ENCODE peak calls at places on chromosome 12, in ten cellular contexts. C is CD8-positive, alpha-beta memory T cell; M is ovary; N is MM.1S; K is IMR-90; T is suprapubic skin; P is stomach; U is tibial nerve; Z is cardiac muscle cell; Y is naive thymus-derived CD4-positive, alpha-beta T cell. G is an unnamed sample.

GRCh38 chr12:120474092-120474960 is 4.8 kb upstream of the SRSF9 start:
- DNase-seq in C (no peak), M (no peak), N (no peak), K (peak), T (no peak), P (no peak), U (no peak), Z (peak), Y (no peak), G (no peak)

GRCh38 chr12:22101749-22102243 is 55.8 kb downstream of the CMAS start:
- DNase-seq in C (no peak), M (no peak), N (no peak), K (peak), T (no peak), P (no peak), U (peak), Z (peak), Y (no peak), G (no peak)

GRCh38 chr12:50537538-50537919 is 32.7 kb downstream of the DIP2B start:
- DNase-seq in C (no peak), M (no peak), N (no peak), K (peak), T (no peak), P (no peak), U (no peak), Z (no peak), Y (no peak), G (no peak)

GRCh38 chr12:48350249-48351021 is at the start of gene ZNF641:
- DNase-seq in C (peak), M (no peak), N (peak), K (peak), T (peak), P (peak), U (peak), Z (peak), Y (peak), G (peak)

GRCh38 chr12:107310621-107311020 is 217.3 kb upstream of the CRY1 start:
- DNase-seq in C (no peak), M (no peak), N (no peak), K (no peak), T (no peak), P (no peak), U (no peak), Z (no peak), Y (no peak), G (no peak)

GRCh38 chr12:30806989-30807694 is 52.4 kb upstream of the CAPRIN2 start:
- DNase-seq in C (no peak), M (no peak), N (peak), K (peak), T (no peak), P (peak), U (no peak), Z (peak), Y (peak), G (peak)

GRCh38 chr12:100391856-100392255 is 35.0 kb downstream of the SLC17A8 start:
- DNase-seq in C (no peak), M (no peak), N (no peak), K (no peak), T (no peak), P (peak), U (no peak), Z (peak), Y (no peak), G (no peak)

GRCh38 chr12:110699591-110700445 is 10.9 kb upstream of the HVCN1 start:
- DNase-seq in C (no peak), M (no peak), N (no peak), K (no peak), T (no peak), P (no peak), U (no peak), Z (peak), Y (no peak), G (no peak)

GRCh38 chr12:95146767-95147166 is 70.5 kb downstream of the FGD6 start:
- DNase-seq in C (no peak), M (no peak), N (no peak), K (no peak), T (no peak), P (no peak), U (no peak), Z (no peak), Y (no peak), G (no peak)

DNA sequence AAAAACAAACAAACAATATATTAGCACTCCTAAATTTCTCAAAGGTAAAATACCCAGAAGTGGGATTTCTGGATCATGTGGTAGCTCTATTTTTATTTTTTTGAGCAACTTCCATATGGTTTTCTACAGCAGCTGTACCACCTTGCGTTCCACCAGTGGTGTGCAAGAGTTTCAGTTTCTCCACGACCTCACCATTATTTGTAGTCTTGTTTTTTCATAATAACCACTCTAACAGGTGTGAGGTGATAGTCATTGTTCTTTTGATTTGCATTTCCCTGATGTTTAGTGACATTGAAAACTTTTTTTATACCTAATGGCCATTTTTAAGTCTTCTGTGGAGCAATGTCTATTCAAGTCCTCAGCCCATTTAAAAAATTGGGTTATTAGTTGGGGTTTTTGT is 127.3 kb upstream of the SLC38A2 start:
- DNase-seq in C (no peak), M (no peak), N (peak), K (no peak), T (no peak), P (no peak), U (no peak), Z (no peak), Y (no peak), G (no peak)
- H3K27ac ChIP-seq in C (no peak), M (no peak), N (peak), K (no peak), T (no peak), P (no peak), U (no peak), Z (no peak), Y (no peak), G (no peak)

GRCh38 chr12:5773550-5773949 is 171.5 kb downstream of the ANO2 start:
- DNase-seq in C (no peak), M (no peak), N (no peak), K (no peak), T (no peak), P (no peak), U (no peak), Z (no peak), Y (no peak), G (no peak)

GRCh38 chr12:5770727-5771126 is 174.3 kb downstream of the ANO2 start:
- DNase-seq in C (no peak), M (no peak), N (no peak), K (no peak), T (no peak), P (no peak), U (no peak), Z (no peak), Y (no peak), G (no peak)

GRCh38 chr12:5768880-5769199 is 176.2 kb downstream of the ANO2 start:
- DNase-seq in C (no peak), M (no peak), N (no peak), K (no peak), T (no peak), P (no peak), U (no peak), Z (no peak), Y (no peak), G (no peak)

GRCh38 chr12:5768171-5768879 is 176.7 kb downstream of the ANO2 start:
- DNase-seq in C (no peak), M (no peak), N (no peak), K (no peak), T (no peak), P (peak), U (no peak), Z (no peak), Y (no peak), G (no peak)
- H3K27ac ChIP-seq in C (no peak), M (no peak), N (no peak), K (no peak), T (no peak), P (no peak), U (no peak), Z (no peak), Y (no peak), G (no peak)

GRCh38 chr12:117896009-117896408 is 72.8 kb downstream of the KSR2 start:
- DNase-seq in C (no peak), M (no peak), N (no peak), K (no peak), T (no peak), P (no peak), U (no peak), Z (no peak), Y (no peak), G (no peak)

GRCh38 chr12:117889098-117889497 is 79.7 kb downstream of the KSR2 start:
- DNase-seq in C (no peak), M (no peak), N (no peak), K (no peak), T (no peak), P (no peak), U (no peak), Z (no peak), Y (no peak), G (no peak)

GRCh38 chr12:117890137-117890536 is 78.7 kb downstream of the KSR2 start:
- DNase-seq in C (no peak), M (no peak), N (no peak), K (no peak), T (no peak), P (no peak), U (no peak), Z (no peak), Y (no peak), G (no peak)

GRCh38 chr12:117892441-117892840 is 76.3 kb downstream of the KSR2 start:
- DNase-seq in C (no peak), M (no peak), N (no peak), K (no peak), T (no peak), P (no peak), U (no peak), Z (no peak), Y (no peak), G (no peak)

GRCh38 chr12:117890644-117891043 is 78.1 kb downstream of the KSR2 start:
- DNase-seq in C (no peak), M (no peak), N (no peak), K (no peak), T (no peak), P (no peak), U (no peak), Z (no peak), Y (no peak), G (no peak)
- H3K27ac ChIP-seq in C (no peak), M (no peak), N (no peak), K (no peak), T (no peak), P (no peak), U (no peak), Z (no peak), Y (no peak), G (no peak)

GRCh38 chr12:66188584-66189475 is at the start of gene IRAK3:
- DNase-seq in C (peak), M (peak), N (no peak), K (peak), T (peak), P (peak), U (peak), Z (peak), Y (peak), G (peak)
- H3K27ac ChIP-seq in C (no peak), M (peak), N (no peak), K (peak), T (peak), P (peak), U (peak), Z (no peak), Y (no peak), G (peak)

GRCh38 chr12:122081697-122082221 is 3.2 kb downstream of the MLXIP start:
- DNase-seq in C (peak), M (peak), N (peak), K (peak), T (peak), P (no peak), U (no peak), Z (peak), Y (no peak), G (no peak)
- H3K27ac ChIP-seq in C (peak), M (peak), N (peak), K (peak), T (peak), P (peak), U (peak), Z (no peak), Y (peak), G (peak)

GRCh38 chr12:102960766-102961487 is 3.5 kb downstream of the ASCL1 start:
- DNase-seq in C (no peak), M (no peak), N (no peak), K (no peak), T (no peak), P (no peak), U (no peak), Z (no peak), Y (no peak), G (no peak)

GRCh38 chr12:102962532-102962931 is 5.1 kb downstream of the ASCL1 start:
- DNase-seq in C (no peak), M (no peak), N (no peak), K (no peak), T (no peak), P (no peak), U (no peak), Z (no peak), Y (no peak), G (no peak)

GRCh38 chr12:102962986-102963385 is 5.5 kb downstream of the ASCL1 start:
- DNase-seq in C (no peak), M (no peak), N (no peak), K (no peak), T (no peak), P (no peak), U (no peak), Z (no peak), Y (no peak), G (no peak)

GRCh38 chr12:102959391-102959790 is 1.9 kb downstream of the ASCL1 start:
- DNase-seq in C (no peak), M (no peak), N (no peak), K (no peak), T (no peak), P (no peak), U (no peak), Z (no peak), Y (no peak), G (no peak)

GRCh38 chr12:102961488-102961801 is 4.0 kb downstream of the ASCL1 start:
- DNase-seq in C (no peak), M (no peak), N (no peak), K (no peak), T (no peak), P (no peak), U (no peak), Z (no peak), Y (no peak), G (no peak)
- H3K27ac ChIP-seq in C (no peak), M (no peak), N (no peak), K (no peak), T (no peak), P (no peak), U (no peak), Z (no peak), Y (no peak), G (no peak)

G was measured in right lobe of liver.